ENCODE peak calls at places on chromosomes 2 and 18, in eight cellular contexts. K, O, P, X, M, R, C and Z are unnamed samples.

GRCh38 chr2:234578389-234578788 is 81.5 kb upstream of the ARL4C start:
- DNase-seq in K (no peak), O (no peak), P (no peak), X (no peak), M (no peak), R (no peak), C (no peak), Z (no peak)

GRCh38 chr2:157592983-157593382 is 35.7 kb downstream of the ACVR1C start:
- DNase-seq in K (no peak), O (no peak), P (peak), X (no peak), M (no peak), R (no peak), C (no peak), Z (no peak)

GRCh38 chr2:237590272-237591020 is at the start of gene RAB17:
- DNase-seq in K (no peak), O (peak), P (peak), X (no peak), M (peak), R (no peak), C (peak), Z (peak)

GRCh38 chr2:43269074-43269572 is 42.7 kb upstream of the ZFP36L2 start:
- DNase-seq in K (peak), O (peak), P (no peak), X (no peak), M (no peak), R (peak), C (peak), Z (no peak)

GRCh38 chr2:170985407-170985806 is 56.4 kb downstream of the GORASP2 start:
- DNase-seq in K (no peak), O (no peak), P (no peak), X (no peak), M (no peak), R (no peak), C (no peak), Z (no peak)

GRCh38 chr2:111684611-111685010 is 199.4 kb downstream of the ANAPC1 start:
- DNase-seq in K (no peak), O (no peak), P (no peak), X (no peak), M (no peak), R (no peak), C (no peak), Z (no peak)

GRCh38 chr2:135245055-135245454 is 193.0 kb downstream of the RAB3GAP1 start:
- DNase-seq in K (no peak), O (no peak), P (peak), X (no peak), M (peak), R (no peak), C (no peak), Z (peak)

GRCh38 chr18:48132993-48133674 is 202.7 kb upstream of the SMAD2 start:
- DNase-seq in K (no peak), O (no peak), P (no peak), X (no peak), M (no peak), R (no peak), C (no peak), Z (peak)

GRCh38 chr2:47636176-47636575 is 146.8 kb upstream of the MSH6 start:
- DNase-seq in K (no peak), O (no peak), P (no peak), X (no peak), M (no peak), R (no peak), C (no peak), Z (no peak)

GRCh38 chr2:222671259-222672067 is at the start of gene MOGAT1:
- DNase-seq in K (peak), O (peak), P (peak), X (no peak), M (no peak), R (peak), C (peak), Z (no peak)

GRCh38 chr18:70384181-70384790 is 95.4 kb downstream of the SOCS6 start:
- DNase-seq in K (no peak), O (no peak), P (peak), X (no peak), M (peak), R (no peak), C (no peak), Z (peak)

GRCh38 chr2:102106133-102106556 is 36.4 kb upstream of the IL1R1 start:
- DNase-seq in K (no peak), O (no peak), P (peak), X (no peak), M (no peak), R (no peak), C (no peak), Z (no peak)

GRCh38 chr2:68721482-68722071 is 13.0 kb upstream of the ARHGAP25 start:
- DNase-seq in K (no peak), O (no peak), P (no peak), X (no peak), M (peak), R (no peak), C (no peak), Z (no peak)

GRCh38 chr2:43193996-43194869 is 32.2 kb downstream of the ZFP36L2 start:
- DNase-seq in K (no peak), O (peak), P (peak), X (peak), M (no peak), R (no peak), C (no peak), Z (no peak)

GRCh38 chr2:38268001-38268400 is 109.1 kb downstream of the ATL2 start:
- DNase-seq in K (no peak), O (no peak), P (no peak), X (no peak), M (no peak), R (no peak), C (no peak), Z (no peak)

GRCh38 chr2:105671156-105671555 is 73.6 kb upstream of the NCK2 start:
- DNase-seq in K (peak), O (no peak), P (no peak), X (no peak), M (no peak), R (peak), C (no peak), Z (no peak)

GRCh38 chr18:23619388-23619873 is 33.1 kb upstream of the NPC1 start:
- DNase-seq in K (peak), O (no peak), P (no peak), X (no peak), M (no peak), R (peak), C (no peak), Z (no peak)

GRCh38 chr2:43057026-43057741 is 169.2 kb downstream of the ZFP36L2 start:
- DNase-seq in K (no peak), O (no peak), P (no peak), X (no peak), M (no peak), R (peak), C (no peak), Z (no peak)

GRCh38 chr2:127664065-127664894 is 11.1 kb downstream of the LIMS2 start:
- DNase-seq in K (no peak), O (no peak), P (no peak), X (no peak), M (no peak), R (peak), C (peak), Z (no peak)

GRCh38 chr2:64792995-64793639 is 139.4 kb upstream of the SERTAD2 start:
- DNase-seq in K (no peak), O (no peak), P (no peak), X (no peak), M (no peak), R (no peak), C (no peak), Z (no peak)

GRCh38 chr2:64793701-64794100 is 140.0 kb upstream of the SERTAD2 start:
- DNase-seq in K (no peak), O (no peak), P (no peak), X (peak), M (no peak), R (no peak), C (no peak), Z (no peak)

GRCh38 chr2:64789466-64790320 is 136.0 kb upstream of the SERTAD2 start:
- DNase-seq in K (no peak), O (no peak), P (no peak), X (no peak), M (no peak), R (no peak), C (no peak), Z (no peak)

GRCh38 chr2:64794426-64794995 is 140.8 kb upstream of the SERTAD2 start:
- DNase-seq in K (no peak), O (no peak), P (no peak), X (no peak), M (no peak), R (no peak), C (no peak), Z (no peak)

GRCh38 chr2:64792310-64792709 is 138.6 kb upstream of the SERTAD2 start:
- DNase-seq in K (no peak), O (no peak), P (peak), X (no peak), M (no peak), R (no peak), C (no peak), Z (no peak)
- TF ChIP-seq CTCF in K (no peak), O (no peak), P (peak), X (peak), M (peak), R (peak), C (peak), Z (peak)

DNA sequence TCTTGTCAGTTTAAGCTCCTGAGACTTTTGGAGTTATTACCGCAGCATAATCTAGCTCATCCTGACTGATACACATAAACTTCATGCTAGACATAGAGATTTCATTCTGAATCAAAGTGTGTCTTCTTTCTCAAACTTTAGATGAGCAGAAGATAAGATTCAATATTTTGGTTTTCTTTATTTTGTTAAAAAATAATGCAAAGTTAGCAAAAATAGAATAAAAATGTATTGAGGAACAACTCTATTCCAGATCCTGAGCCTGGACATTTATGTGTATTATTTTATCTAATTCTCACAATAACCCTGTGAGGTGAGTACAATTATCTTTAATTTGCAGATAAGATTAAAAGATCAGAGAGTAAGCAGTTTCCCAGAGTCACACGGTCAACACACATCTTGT is 38.4 kb downstream of the KLHL14 start:
- DNase-seq in K (no peak), O (no peak), P (no peak), X (no peak), M (no peak), R (no peak), C (no peak), Z (no peak)
- H3K27ac ChIP-seq in K (no peak), O (no peak), P (no peak), X (no peak), M (no peak), R (no peak), C (no peak), Z (no peak)

GRCh38 chr2:122514451-122514996 is 759.1 kb downstream of the TSN start:
- DNase-seq in K (no peak), O (no peak), P (no peak), X (no peak), M (no peak), R (no peak), C (no peak), Z (no peak)

GRCh38 chr2:122519806-122520205 is 764.4 kb downstream of the TSN start:
- DNase-seq in K (no peak), O (no peak), P (no peak), X (no peak), M (no peak), R (no peak), C (no peak), Z (no peak)

GRCh38 chr2:122516775-122517174 is 761.3 kb downstream of the TSN start:
- DNase-seq in K (no peak), O (no peak), P (no peak), X (no peak), M (no peak), R (no peak), C (no peak), Z (no peak)

GRCh38 chr2:122519366-122519765 is 763.9 kb downstream of the TSN start:
- DNase-seq in K (no peak), O (peak), P (peak), X (no peak), M (no peak), R (no peak), C (no peak), Z (no peak)

GRCh38 chr2:122515731-122516130 is 760.3 kb downstream of the TSN start:
- DNase-seq in K (no peak), O (no peak), P (no peak), X (no peak), M (no peak), R (no peak), C (no peak), Z (no peak)
- TF ChIP-seq CTCF in K (no peak), O (no peak), P (no peak), X (no peak), M (no peak), R (no peak), C (no peak), Z (no peak)

DNA sequence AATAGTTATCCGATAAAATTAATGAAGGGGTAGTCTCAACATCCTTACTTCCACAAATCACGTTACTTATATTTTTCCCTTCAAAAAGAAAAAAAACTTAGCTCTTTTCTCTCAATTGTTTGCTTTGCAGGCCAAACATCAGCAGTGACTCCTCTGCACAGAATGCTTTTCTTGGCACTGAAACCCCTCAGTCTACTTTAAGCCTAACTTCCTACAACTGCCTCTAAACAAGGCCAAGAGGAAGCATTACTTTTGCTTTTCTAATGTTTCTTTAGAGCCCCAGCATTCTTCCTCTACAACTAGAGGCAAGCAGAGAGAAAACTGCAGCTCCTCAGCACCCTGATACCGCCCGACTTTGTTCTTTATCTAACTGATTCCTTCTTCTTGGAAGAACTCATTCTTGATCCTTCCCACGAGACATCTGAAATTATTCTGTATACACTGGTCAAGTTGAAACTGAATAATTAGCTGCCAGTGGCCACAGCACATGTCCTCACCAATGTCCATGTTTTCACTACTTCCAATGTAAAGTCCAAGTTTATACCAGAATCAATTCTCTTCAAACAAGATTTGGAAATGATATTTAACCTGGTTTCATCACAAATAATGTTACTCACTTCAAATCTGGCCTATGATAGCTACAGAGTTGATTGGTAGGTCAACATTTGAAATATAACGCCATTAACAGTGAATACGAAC is 55.3 kb downstream of the DTNB start:
- DNase-seq in K (no peak), O (no peak), P (peak), X (no peak), M (no peak), R (no peak), C (no peak), Z (peak)
- H3K27ac ChIP-seq in K (peak), O (no peak), P (no peak), X (no peak), M (no peak), R (peak), C (peak), Z (peak)

GRCh38 chr2:49255325-49256023 is 101.2 kb upstream of the FSHR start:
- DNase-seq in K (no peak), O (no peak), P (no peak), X (no peak), M (no peak), R (no peak), C (no peak), Z (no peak)
- TF ChIP-seq CTCF in K (no peak), O (no peak), P (no peak), X (no peak), M (no peak), R (peak), C (no peak), Z (no peak)